ENCODE peak calls at places on chromosome 7, in ten cellular contexts. C is heart left ventricle, V is prostate gland, L is NB4, K is ovary, O is adrenal gland, W is IMR-90, D is uterus, F is suprapubic skin, N is Peyer's patch. S is an unnamed sample.

GRCh38 chr7:44618754-44619153 is 12.3 kb downstream of the OGDH start:
- DNase-seq in N (no peak), D (no peak), O (no peak), L (no peak), K (no peak), C (no peak), V (no peak), W (no peak), F (peak), S (no peak)

GRCh38 chr7:31776616-31777015 is 89.6 kb downstream of the PPP1R17 start:
- DNase-seq in O (no peak), F (no peak), V (no peak), D (no peak), W (peak), K (no peak), N (no peak), L (no peak), C (no peak), S (no peak)

GRCh38 chr7:150556521-150557138 is 10.6 kb upstream of the GIMAP4 start:
- DNase-seq in C (no peak), N (no peak), D (no peak), V (no peak), O (no peak), K (no peak), W (no peak), F (no peak), L (no peak), S (no peak)

GRCh38 chr7:31981874-31982390 is 88.3 kb downstream of the PDE1C start:
- DNase-seq in F (no peak), C (no peak), D (no peak), N (no peak), O (no peak), V (no peak), L (no peak), W (no peak), K (no peak), S (no peak)

GRCh38 chr7:149620961-149621360 is 123.4 kb upstream of the ZNF746 start:
- DNase-seq in V (no peak), W (no peak), C (no peak), N (peak), O (no peak), K (no peak), F (no peak), D (no peak), L (no peak), S (no peak)

GRCh38 chr7:132433286-132433685 is 143.0 kb downstream of the PLXNA4 start:
- DNase-seq in O (no peak), W (no peak), F (no peak), K (no peak), D (no peak), V (no peak), L (no peak), C (no peak), N (no peak), S (no peak)

GRCh38 chr7:40965016-40965415 is 737.9 kb downstream of the INHBA start:
- DNase-seq in W (no peak), K (no peak), O (no peak), F (no peak), V (no peak), D (no peak), L (no peak), N (no peak), C (no peak), S (no peak)

GRCh38 chr7:70355591-70356323 is 757.5 kb downstream of the AUTS2 start:
- DNase-seq in L (no peak), V (no peak), C (no peak), F (no peak), W (no peak), K (no peak), N (no peak), O (no peak), D (no peak), S (no peak)

GRCh38 chr7:87056346-87056745 is 3.1 kb downstream of the ELAPOR2 start:
- DNase-seq in W (no peak), K (no peak), F (no peak), V (no peak), O (no peak), D (no peak), L (no peak), N (no peak), C (no peak), S (no peak)

GRCh38 chr7:40572810-40573470 is 438.1 kb downstream of the SUGCT start:
- DNase-seq in V (no peak), N (no peak), D (no peak), O (no peak), K (no peak), L (no peak), F (no peak), W (peak), C (no peak), S (no peak)

GRCh38 chr7:50119815-50120637 is 27.0 kb upstream of the ZPBP start:
- DNase-seq in D (no peak), K (no peak), W (no peak), O (no peak), C (no peak), L (peak), F (no peak), N (no peak), V (no peak), S (no peak)

DNA sequence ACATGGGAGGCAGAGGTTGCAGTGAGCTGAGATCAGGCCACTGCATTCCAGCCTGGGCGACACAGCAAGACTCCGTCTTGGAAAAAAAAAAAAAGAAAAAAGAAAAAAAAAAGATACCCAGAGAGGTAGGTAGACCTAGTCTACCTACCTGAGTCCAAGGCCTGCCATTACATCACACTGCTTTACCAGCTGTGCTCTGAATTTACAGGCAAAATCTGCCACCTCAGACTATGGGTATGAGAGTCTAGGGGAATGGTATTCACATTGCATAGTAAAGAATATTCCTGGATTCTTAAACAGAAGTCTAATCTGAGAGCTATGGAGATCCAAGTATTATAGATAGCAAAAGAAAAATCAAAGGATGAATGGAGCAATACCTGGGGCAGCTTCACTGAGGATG is 50.2 kb downstream of the NDUFB2 start:
- DNase-seq in C (no peak), L (no peak), N (no peak), F (no peak), V (no peak), O (no peak), W (no peak), K (no peak), D (no peak), S (no peak)
- TF ChIP-seq POLR2A in C (no peak), L (no peak), N (no peak), F (no peak), V (no peak), O (no peak), W (no peak), K (no peak), D (no peak), S (no peak)

GRCh38 chr7:94888542-94888941 is 18.9 kb upstream of the PPP1R9A start:
- DNase-seq in D (no peak), O (peak), F (no peak), K (no peak), V (peak), W (no peak), L (no peak), N (no peak), C (no peak), S (peak)
- TF ChIP-seq CTCF in D (no peak), O (peak), F (no peak), K (no peak), V (no peak), W (no peak), L (no peak), N (peak), C (no peak), S (peak)

DNA sequence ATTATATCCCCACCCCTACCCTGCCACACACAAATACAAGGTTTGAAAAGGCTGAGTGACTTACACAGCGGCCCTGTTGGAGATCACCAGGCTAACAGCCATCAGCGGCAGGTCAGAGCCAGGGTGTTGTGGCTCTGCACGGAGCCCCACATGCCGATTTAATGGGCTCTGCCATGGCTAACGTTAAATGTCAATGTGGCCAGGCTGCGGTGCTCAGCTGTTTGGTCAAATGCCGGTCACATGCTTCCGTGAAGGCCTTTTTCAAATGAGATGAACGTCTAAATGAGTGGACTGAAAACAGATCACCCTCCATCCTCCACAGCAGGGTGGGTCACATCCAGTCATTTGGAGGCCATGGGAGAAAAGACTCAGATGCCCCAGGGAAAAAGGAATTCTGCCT is 11.8 kb upstream of the PRKAG2 start:
- DNase-seq in N (no peak), O (no peak), W (no peak), L (no peak), C (no peak), D (peak), K (no peak), V (no peak), F (no peak), S (no peak)
- TF ChIP-seq POLR2A in N (no peak), O (no peak), W (no peak), L (no peak), C (no peak), D (no peak), K (no peak), V (no peak), F (no peak), S (no peak)

GRCh38 chr7:158407581-158408331 is 179.9 kb downstream of the PTPRN2 start:
- DNase-seq in V (no peak), W (no peak), O (no peak), N (no peak), D (no peak), F (no peak), K (no peak), C (no peak), L (peak), S (no peak)
- TF ChIP-seq CTCF in V (peak), W (no peak), O (peak), N (peak), D (no peak), F (no peak), K (no peak), C (peak), L (peak), S (no peak)

GRCh38 chr7:36128448-36129047 is 24.5 kb upstream of the EEPD1 start:
- DNase-seq in L (peak), O (peak), W (peak), D (peak), V (peak), C (peak), N (peak), F (peak), K (peak), S (peak)
- TF ChIP-seq POLR2A in L (no peak), O (no peak), W (no peak), D (no peak), V (no peak), C (no peak), N (no peak), F (no peak), K (no peak), S (no peak)

GRCh38 chr7:4631664-4632171 is 50.4 kb upstream of the FOXK1 start:
- DNase-seq in F (peak), O (peak), D (peak), N (peak), C (peak), V (peak), K (peak), L (peak), W (peak), S (peak)
- TF ChIP-seq CTCF in F (peak), O (peak), D (peak), N (peak), C (peak), V (peak), K (peak), L (peak), W (peak), S (peak)

GRCh38 chr7:128203047-128203491 is 38.0 kb upstream of the LEP start:
- DNase-seq in L (no peak), F (peak), O (peak), C (no peak), V (no peak), K (no peak), D (no peak), N (no peak), W (no peak), S (no peak)

GRCh38 chr7:128201067-128201689 is 39.9 kb upstream of the LEP start:
- DNase-seq in K (no peak), O (peak), D (no peak), V (no peak), L (no peak), F (peak), W (no peak), N (no peak), C (no peak), S (no peak)

GRCh38 chr7:128202287-128202957 is 38.7 kb upstream of the LEP start:
- DNase-seq in O (peak), C (no peak), V (no peak), D (no peak), L (no peak), N (no peak), W (no peak), K (no peak), F (peak), S (no peak)

GRCh38 chr7:128200376-128200775 is 40.7 kb upstream of the LEP start:
- DNase-seq in L (no peak), W (no peak), K (no peak), N (no peak), C (no peak), F (peak), O (peak), V (no peak), D (no peak), S (no peak)

DNA sequence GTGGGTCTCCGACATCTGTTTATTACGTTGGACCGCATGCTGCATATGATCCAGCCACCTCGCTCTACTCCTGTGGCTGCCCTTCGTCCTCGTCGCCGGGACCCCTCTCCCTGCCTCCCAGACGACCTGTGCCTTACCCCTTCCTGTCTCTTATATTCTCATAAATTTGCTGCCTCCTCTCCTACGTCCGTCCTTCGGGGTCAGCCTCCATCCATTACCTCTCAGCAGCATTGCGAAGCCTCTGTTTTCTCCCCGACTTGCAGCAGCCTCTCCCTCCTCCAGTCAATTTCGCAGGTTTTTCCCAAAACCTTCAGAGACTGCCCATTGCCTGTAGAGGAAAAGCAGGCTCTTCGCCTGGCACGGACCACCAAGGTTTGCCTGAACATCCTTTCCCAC is 39.4 kb upstream of the LEP start:
- DNase-seq in O (no peak), W (no peak), L (no peak), N (no peak), F (no peak), D (no peak), K (no peak), V (no peak), C (no peak), S (no peak)
- TF ChIP-seq POLR2A in O (no peak), W (no peak), L (no peak), N (no peak), F (no peak), D (no peak), K (no peak), V (no peak), C (no peak), S (no peak)

GRCh38 chr7:128000048-128000447 is 31.2 kb downstream of the LRRC4 start:
- DNase-seq in W (no peak), V (no peak), O (no peak), L (no peak), K (no peak), D (no peak), C (no peak), F (no peak), N (no peak), S (no peak)
- TF ChIP-seq CTCF in W (no peak), V (no peak), O (no peak), L (no peak), K (no peak), D (no peak), C (no peak), F (no peak), N (no peak), S (no peak)

DNA sequence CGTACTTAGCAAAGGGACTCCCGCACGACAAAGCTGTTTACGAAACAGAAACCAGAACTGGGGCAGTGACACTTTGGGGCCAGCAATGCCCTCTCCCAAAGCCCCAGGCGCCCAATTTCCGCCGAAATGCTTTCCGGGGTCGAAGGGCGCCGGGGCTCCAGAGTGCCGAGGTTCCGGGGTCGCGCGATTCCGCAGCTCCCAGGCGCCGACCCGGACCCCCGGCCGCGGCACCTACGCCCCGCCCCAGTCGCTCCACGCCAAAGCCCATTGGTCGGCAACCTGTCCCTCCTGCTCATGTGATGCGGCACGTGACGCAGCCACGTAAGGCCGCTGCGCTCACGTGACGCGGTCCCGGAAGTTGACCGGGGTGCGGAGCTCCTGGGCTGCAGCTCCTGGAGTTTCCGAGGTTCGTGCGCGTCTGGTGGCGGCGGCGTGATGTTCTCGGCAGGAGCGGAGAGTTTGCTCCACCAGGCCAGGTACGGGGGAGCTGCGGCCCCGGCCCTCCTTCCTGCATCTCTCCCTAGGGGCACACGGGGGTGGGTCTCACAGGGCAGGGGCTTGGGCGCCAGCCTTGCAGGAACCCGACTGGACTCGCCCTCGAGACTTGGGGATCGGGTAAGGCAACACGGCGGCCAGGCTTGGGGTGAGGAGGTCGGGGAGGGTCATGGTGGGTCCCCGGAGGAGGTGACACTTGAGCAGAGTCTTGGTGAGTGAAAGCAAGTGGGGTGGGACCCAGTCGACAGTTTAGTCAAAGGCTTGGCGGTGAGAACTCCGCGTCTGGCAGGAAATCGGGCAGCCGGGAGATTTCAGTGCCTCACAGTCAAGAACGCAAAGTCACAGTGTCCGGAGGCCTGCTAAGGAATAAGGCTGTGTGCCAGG is at the start of gene AP5Z1:
- DNase-seq in V (peak), O (peak), W (peak), F (peak), L (peak), N (peak), K (peak), D (peak), C (peak), S (peak)
- TF ChIP-seq POLR2A in V (peak), O (peak), W (peak), F (peak), L (peak), N (peak), K (peak), D (peak), C (peak), S (no peak)

S was measured in stomach.